ENCODE peak calls at places on chromosomes 4 and X, in eight cellular contexts. U is H9; K is fibroblast of the conjunctiva; A is esophagus squamous epithelium; O is HT-29; Z is tibial nerve; H is stimulated activated CD4-positive, alpha-beta T cell treated with anti-CD3 and anti-CD28 coated beads, TNF-alpha, amount 100 ng/mL, for 48 hours; Q is NCI-H2081. B is an unnamed sample.

GRCh38 chr4:96170198-96170597 is 330.3 kb downstream of the PDHA2 start:
- DNase-seq in K (no peak), H (no peak), Q (no peak), A (no peak), U (peak; percentile 50), Z (no peak), O (no peak), B (no peak)

GRCh38 chr4:140117946-140118345 is 36.0 kb downstream of the MAML3 start:
- DNase-seq in K (no peak), O (no peak), Z (no peak), Q (no peak), H (no peak), U (no peak), A (no peak), B (no peak)

GRCh38 chrX:146755214-146755613 is 54.4 kb upstream of the CXorf51B start:
- DNase-seq in U (no peak), Z (no peak), K (no peak), H (no peak), A (no peak), O (no peak), Q (no peak), B (no peak)

GRCh38 chr4:61201562-61202099 is 1.5 kb downstream of the ADGRL3 start:
- DNase-seq in K (no peak), U (no peak), Q (peak; percentile 36), Z (no peak), H (no peak), A (no peak), O (no peak), B (no peak)

GRCh38 chrX:47523297-47523696 is 37.7 kb upstream of the ARAF start:
- DNase-seq in K (peak; percentile 46), U (peak; percentile 79), H (peak; percentile 78), A (no peak), O (peak; percentile 72), Q (peak; percentile 73), Z (peak; percentile 45), B (peak; percentile 64)

GRCh38 chrX:11409957-11410356 is 116.7 kb downstream of the AMELX start:
- DNase-seq in A (no peak), K (no peak), U (no peak), Q (no peak), O (no peak), Z (no peak), H (no peak), B (no peak)

GRCh38 chrX:49221868-49222267 is 11.3 kb downstream of the CACNA1F start:
- DNase-seq in O (no peak), H (no peak), U (no peak), A (no peak), K (no peak), Q (no peak), Z (no peak), B (no peak)

GRCh38 chrX:12007881-12008280 is 130.4 kb upstream of the FRMPD4 start:
- DNase-seq in U (no peak), O (no peak), K (peak; percentile 31), Z (no peak), Q (no peak), H (no peak), A (no peak), B (peak; percentile 76)

GRCh38 chrX:65601126-65601525 is 66.3 kb upstream of the MSN start:
- DNase-seq in H (no peak), U (no peak), A (no peak), O (peak; percentile 1), Z (no peak), K (no peak), Q (no peak), B (no peak)

GRCh38 chrX:70434352-70434866 is 10.2 kb upstream of the DLG3 start:
- DNase-seq in A (peak; percentile 7), U (peak; percentile 93), Z (peak; percentile 63), O (peak; percentile 84), K (peak; percentile 55), H (peak; percentile 51), Q (peak; percentile 91), B (peak; percentile 61)

GRCh38 chrX:130165181-130165702 is 399 bp downstream of the AIFM1 start:
- DNase-seq in A (no peak), Q (no peak), H (no peak), Z (peak; percentile 13), O (no peak), K (no peak), U (no peak), B (no peak)

GRCh38 chrX:134374910-134375309 is 85.1 kb upstream of the HPRT1 start:
- DNase-seq in Q (no peak), O (peak; percentile 2), U (no peak), H (no peak), K (no peak), Z (no peak), A (no peak), B (no peak)

GRCh38 chr4:173917255-173917960 is 366.1 kb downstream of the FBXO8 start:
- DNase-seq in H (no peak), A (no peak), O (no peak), Z (no peak), K (no peak), Q (no peak), U (no peak), B (no peak)